ENCODE peak calls at places on chromosomes 3 and 15, in four cellular contexts. S, P, M and D are unnamed samples.

GRCh38 chr3:139561428-139561827 is 21.9 kb upstream of the RBP1 start:
- DNase-seq in S (no peak), P (no peak), M (no peak), D (no peak)

GRCh38 chr15:39934415-39935044 is 615 bp downstream of the EIF2AK4 start:
- DNase-seq in S (peak; percentile 15), P (no peak), M (peak; percentile 32), D (no peak)

GRCh38 chr15:28111552-28111951 is 12.4 kb upstream of the OCA2 start:
- DNase-seq in S (peak; percentile 16), P (peak; percentile 23), M (no peak), D (no peak)

GRCh38 chr3:44685128-44685800 is 27.2 kb upstream of the ZNF502 start:
- DNase-seq in S (peak; percentile 94), P (no peak), M (peak; percentile 72), D (peak; percentile 27)

GRCh38 chr15:94924057-94924456 is 692.7 kb downstream of the MCTP2 start:
- DNase-seq in S (no peak), P (no peak), M (no peak), D (no peak)

GRCh38 chr3:111080357-111080937 is 8.8 kb downstream of the NECTIN3 start:
- DNase-seq in S (peak; percentile 30), P (no peak), M (peak; percentile 3), D (no peak)

GRCh38 chr15:83287541-83288027 is 3.1 kb upstream of the BNC1 start:
- DNase-seq in S (no peak), P (no peak), M (no peak), D (no peak)

GRCh38 chr3:139586420-139587017 is 47.0 kb upstream of the RBP1 start:
- DNase-seq in S (no peak), P (no peak), M (no peak), D (peak; percentile 20)

GRCh38 chr3:39533226-39533625 is 65.7 kb downstream of the MOBP start:
- DNase-seq in S (no peak), P (no peak), M (no peak), D (no peak)

GRCh38 chr3:105042586-105042985 is 324.1 kb upstream of the ALCAM start:
- DNase-seq in S (no peak), P (no peak), M (no peak), D (no peak)

GRCh38 chr3:64673159-64673715 is 14.6 kb downstream of the ADAMTS9 start:
- DNase-seq in S (no peak), P (no peak), M (no peak), D (no peak)

GRCh38 chr3:197750396-197750831 is 731 bp downstream of the FYTTD1 start:
- DNase-seq in S (peak; percentile 84), P (peak; percentile 76), M (peak; percentile 70), D (no peak)

GRCh38 chr3:46353639-46354410 is at the start of gene CCR2:
- DNase-seq in S (no peak), P (no peak), M (no peak), D (no peak)

GRCh38 chr15:80480909-80481308 is 76.7 kb downstream of the ARNT2 start:
- DNase-seq in S (no peak), P (no peak), M (no peak), D (no peak)

GRCh38 chr3:179321585-179322322 is 1.1 kb upstream of the ZNF639 start:
- DNase-seq in S (peak; percentile 56), P (peak; percentile 54), M (peak; percentile 71), D (no peak)

GRCh38 chr15:90994059-90994416 is 297 bp downstream of the PRC1 start:
- DNase-seq in S (peak; percentile 62), P (no peak), M (no peak), D (no peak)

GRCh38 chr3:81838455-81838854 is 77.0 kb upstream of the GBE1 start:
- DNase-seq in S (no peak), P (no peak), M (no peak), D (no peak)

GRCh38 chr3:81837071-81837593 is 75.7 kb upstream of the GBE1 start:
- DNase-seq in S (no peak), P (no peak), M (no peak), D (no peak)

GRCh38 chr3:81839504-81840094 is 78.2 kb upstream of the GBE1 start:
- DNase-seq in S (no peak), P (no peak), M (no peak), D (no peak)
- TF ChIP-seq NRF1 in S (no peak), P (no peak), M (no peak), D (no peak)

GRCh38 chr3:151425640-151426336 is 35.1 kb downstream of the IGSF10 start:
- DNase-seq in S (no peak), P (no peak), M (peak; percentile 21), D (no peak)
- TF ChIP-seq CTCF in S (peak; percentile 58), P (no peak), M (peak; percentile 35), D (peak; percentile 32)

DNA sequence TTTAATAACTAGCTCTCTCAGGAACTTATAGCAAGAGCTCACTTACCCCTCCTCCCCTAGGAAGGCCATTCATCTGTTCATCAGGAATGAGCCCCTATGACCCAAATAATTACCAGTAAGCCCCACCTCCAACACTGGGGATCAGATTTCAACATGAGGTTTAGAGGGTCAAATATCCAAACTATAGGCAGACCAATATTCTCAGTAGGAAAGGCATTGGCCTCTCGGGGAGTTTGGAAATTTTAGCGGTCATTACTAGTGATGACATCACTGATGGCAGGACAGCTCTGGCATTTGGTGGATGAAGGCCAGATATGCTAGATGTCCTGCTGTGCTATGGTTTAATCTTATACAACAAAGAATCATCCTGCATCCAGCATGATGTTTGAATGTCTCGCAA is 15.2 kb upstream of the CD47 start:
- DNase-seq in S (no peak), P (no peak), M (no peak), D (no peak)
- TF ChIP-seq NRF1 in S (no peak), P (no peak), M (no peak), D (no peak)

DNA sequence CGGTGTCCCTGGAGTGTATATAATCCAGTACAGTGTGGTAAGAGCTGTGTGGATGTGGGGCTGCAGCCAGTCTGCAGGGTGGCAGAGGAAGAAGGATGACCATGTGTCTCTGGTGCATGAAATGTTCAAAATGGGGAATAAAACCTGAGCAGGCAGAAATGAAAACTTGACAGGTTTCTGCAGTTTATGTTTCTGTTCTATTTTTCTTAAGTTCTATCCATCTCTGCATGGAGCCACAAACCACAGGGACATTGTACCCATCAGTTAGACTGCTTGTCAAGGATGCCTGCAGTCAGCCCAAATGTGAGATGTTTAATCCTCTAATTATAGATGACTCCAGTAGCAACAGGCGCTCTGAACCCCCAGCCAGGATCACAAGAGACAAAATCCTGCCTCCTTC is 216.7 kb downstream of the IL20RB start:
- DNase-seq in S (no peak), P (no peak), M (no peak), D (no peak)
- TF ChIP-seq CTCF in S (no peak), P (no peak), M (no peak), D (no peak)

DNA sequence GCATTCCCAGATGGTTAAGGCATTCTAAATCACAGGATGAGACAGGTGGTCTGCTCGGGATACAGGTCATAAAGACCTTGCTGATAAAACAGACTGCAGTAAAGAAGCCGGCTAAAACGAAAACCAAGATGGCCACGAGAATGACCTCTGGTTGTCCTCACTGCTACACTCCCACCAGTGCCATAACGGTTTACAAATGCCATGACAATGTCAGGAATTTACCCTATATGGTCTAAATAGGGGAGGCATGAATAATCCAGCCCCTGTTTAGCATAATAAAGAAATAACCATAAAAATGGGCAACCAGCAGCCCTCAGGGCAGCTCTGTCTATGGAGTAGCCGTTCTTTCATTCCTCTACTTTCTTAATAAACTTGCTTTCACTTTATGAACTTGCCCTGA is 151.1 kb downstream of the ZNF385D start:
- DNase-seq in S (no peak), P (no peak), M (no peak), D (no peak)
- TF ChIP-seq NRF1 in S (no peak), P (no peak), M (no peak), D (no peak)

DNA sequence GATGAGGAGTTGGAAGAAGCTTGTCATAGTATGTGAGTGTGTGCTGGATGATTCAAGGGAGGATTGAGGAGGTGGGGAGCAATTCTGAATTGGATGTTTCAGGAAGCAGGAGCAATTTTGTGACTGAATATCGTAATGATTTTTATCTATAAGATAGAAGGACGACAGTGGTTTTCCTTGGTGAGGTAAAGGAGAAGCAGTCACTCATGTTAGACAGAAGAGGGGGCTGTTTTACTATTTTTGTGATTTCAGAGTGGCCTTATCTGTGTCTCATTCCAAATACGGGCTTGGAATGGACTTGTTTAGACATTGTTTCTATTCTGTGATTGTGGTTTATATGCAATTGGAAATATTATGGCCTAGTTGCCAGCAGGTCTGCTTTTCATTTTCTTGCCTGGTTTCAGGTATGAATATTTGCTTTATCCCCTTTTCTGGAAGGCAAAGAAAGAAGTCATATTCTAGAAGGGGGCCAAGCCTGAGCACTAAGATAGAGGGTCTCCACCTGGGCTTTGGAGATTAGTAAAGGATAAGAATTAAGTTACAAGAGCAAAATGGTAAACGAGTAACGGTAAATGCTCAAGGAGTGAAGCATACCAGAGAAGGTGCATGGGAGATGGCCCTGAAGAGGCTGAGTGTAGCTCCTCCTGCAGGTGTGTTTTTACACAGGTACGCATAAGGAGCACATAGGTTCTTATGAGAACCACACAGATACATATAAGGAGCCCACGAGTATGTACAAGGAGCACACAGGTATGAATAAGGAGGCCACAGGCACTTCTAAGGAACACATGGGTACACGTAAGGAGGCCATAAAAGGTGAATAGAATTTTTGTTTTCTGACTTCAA is 124.6 kb upstream of the KCNAB1 start:
- DNase-seq in S (peak; percentile 54), P (no peak), M (peak; percentile 57), D (no peak)
- TF ChIP-seq CTCF in S (peak; percentile 69), P (peak; percentile 65), M (peak; percentile 82), D (peak; percentile 39)

GRCh38 chr3:153667341-153667740 is 453.8 kb upstream of the ARHGEF26 start:
- DNase-seq in S (no peak), P (no peak), M (no peak), D (no peak)
- TF ChIP-seq NRF1 in S (no peak), P (no peak), M (no peak), D (no peak)

DNA sequence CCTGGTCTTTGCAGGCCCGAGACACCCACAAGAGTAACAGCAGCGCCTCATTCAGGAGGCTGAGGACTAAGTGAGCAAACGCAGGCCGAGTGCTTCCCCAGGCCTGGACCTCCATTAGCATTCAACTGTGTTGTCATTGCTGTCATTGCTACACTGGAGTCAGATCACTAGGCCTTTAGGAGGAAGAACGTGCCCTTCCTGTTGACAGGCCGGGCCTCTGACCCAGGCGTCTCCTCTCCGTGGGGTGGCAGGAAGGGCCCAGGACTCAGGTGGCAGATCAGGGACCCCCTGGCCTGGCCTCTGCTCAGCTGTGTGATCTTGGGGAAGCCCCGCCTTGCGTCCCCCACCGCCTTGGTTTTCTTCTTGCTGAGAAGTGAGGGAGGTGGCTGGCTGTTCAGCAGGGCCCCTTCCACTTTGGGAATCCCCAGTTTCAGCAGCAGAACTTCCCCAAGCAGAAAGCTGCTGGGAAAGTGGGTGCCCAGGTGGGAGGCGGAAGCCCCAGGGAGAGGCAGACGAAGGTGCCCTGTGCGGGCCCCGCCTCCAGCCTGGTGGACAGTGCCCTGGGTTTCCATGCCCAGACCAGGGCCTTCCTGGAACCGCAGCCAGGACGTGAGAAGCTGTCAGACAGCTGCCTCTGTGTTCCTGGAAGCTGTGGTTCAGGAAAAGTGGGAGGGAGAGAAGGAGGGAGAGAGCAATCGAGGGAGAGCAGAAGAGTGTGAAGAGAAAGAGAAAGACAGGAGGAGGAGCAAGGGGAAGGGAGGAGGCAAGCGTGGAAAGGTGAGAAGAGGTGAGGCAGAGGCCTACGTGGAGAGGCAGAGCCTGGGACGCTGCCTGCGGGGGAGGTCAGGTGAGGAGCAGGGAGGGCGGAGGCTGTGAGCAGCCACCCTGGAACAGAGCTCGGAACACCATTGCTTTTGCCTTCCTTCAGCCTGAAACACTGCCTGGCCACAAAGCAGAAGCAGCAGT is 18.9 kb downstream of the ZDHHC19 start:
- DNase-seq in S (peak; percentile 13), P (no peak), M (peak; percentile 51), D (peak; percentile 74)
- TF ChIP-seq CTCF in S (no peak), P (no peak), M (no peak), D (no peak)

GRCh38 chr3:15309662-15310335 is 22.6 kb downstream of the SH3BP5 start:
- DNase-seq in S (no peak), P (no peak), M (no peak), D (no peak)
- TF ChIP-seq NRF1 in S (no peak), P (no peak), M (no peak), D (no peak)